ENCODE peak calls at places on chromosome 21, in seven cellular contexts. One of them, this sample, is unnamed.

GRCh38 chr21:36513430-36513829 is 33.5 kb upstream of the CLDN14 start:
- DNase-seq in T1000: no peak
- DNase-seq in endodermal cell: no peak
- DNase-seq in MM.1S: no peak
- DNase-seq in stimulated activated CD4-positive, alpha-beta T cell treated with anti-CD3 and anti-CD28 coated beads, Interleukin-4, amount 100 ng/mL, for 24 hours: no peak
- DNase-seq in KBM-7: no peak
- DNase-seq in endothelial cell: no peak
- DNase-seq in this sample: no peak

GRCh38 chr21:43884861-43885370 is 19.9 kb downstream of the AGPAT3 start:
- DNase-seq in T1000: no peak
- DNase-seq in endodermal cell: no peak
- DNase-seq in MM.1S: no peak
- DNase-seq in stimulated activated CD4-positive, alpha-beta T cell treated with anti-CD3 and anti-CD28 coated beads, Interleukin-4, amount 100 ng/mL, for 24 hours: no peak
- DNase-seq in KBM-7: no peak
- DNase-seq in endothelial cell: no peak
- DNase-seq in this sample: no peak

GRCh38 chr21:41776778-41777177 is 9.9 kb upstream of the RIPK4 start:
- DNase-seq in T1000: no peak
- DNase-seq in endodermal cell: no peak
- DNase-seq in MM.1S: no peak
- DNase-seq in stimulated activated CD4-positive, alpha-beta T cell treated with anti-CD3 and anti-CD28 coated beads, Interleukin-4, amount 100 ng/mL, for 24 hours: no peak
- DNase-seq in KBM-7: no peak
- DNase-seq in endothelial cell: no peak
- DNase-seq in this sample: no peak

GRCh38 chr21:33042812-33043211 is 17.1 kb downstream of the OLIG2 start:
- DNase-seq in T1000: no peak
- DNase-seq in endodermal cell: no peak
- DNase-seq in MM.1S: no peak
- DNase-seq in stimulated activated CD4-positive, alpha-beta T cell treated with anti-CD3 and anti-CD28 coated beads, Interleukin-4, amount 100 ng/mL, for 24 hours: no peak
- DNase-seq in KBM-7: no peak
- DNase-seq in endothelial cell: no peak
- DNase-seq in this sample: no peak

GRCh38 chr21:41054206-41054605 is 113.8 kb upstream of the BACE2 start:
- DNase-seq in T1000: no peak
- DNase-seq in endodermal cell: no peak
- DNase-seq in MM.1S: no peak
- DNase-seq in stimulated activated CD4-positive, alpha-beta T cell treated with anti-CD3 and anti-CD28 coated beads, Interleukin-4, amount 100 ng/mL, for 24 hours: no peak
- DNase-seq in KBM-7: no peak
- DNase-seq in endothelial cell: no peak
- DNase-seq in this sample: no peak

GRCh38 chr21:34965200-34966174 is 83.6 kb downstream of the RUNX1 start:
- DNase-seq in T1000: peak
- DNase-seq in endodermal cell: no peak
- DNase-seq in MM.1S: no peak
- DNase-seq in stimulated activated CD4-positive, alpha-beta T cell treated with anti-CD3 and anti-CD28 coated beads, Interleukin-4, amount 100 ng/mL, for 24 hours: no peak
- DNase-seq in KBM-7: no peak
- DNase-seq in endothelial cell: no peak
- DNase-seq in this sample: peak

GRCh38 chr21:45410865-45411809 is 6.2 kb downstream of the COL18A1 start:
- DNase-seq in T1000: no peak
- DNase-seq in endodermal cell: peak
- DNase-seq in MM.1S: no peak
- DNase-seq in stimulated activated CD4-positive, alpha-beta T cell treated with anti-CD3 and anti-CD28 coated beads, Interleukin-4, amount 100 ng/mL, for 24 hours: no peak
- DNase-seq in KBM-7: no peak
- DNase-seq in endothelial cell: no peak
- DNase-seq in this sample: no peak

GRCh38 chr21:29342394-29342957 is 43.8 kb downstream of the BACH1 start:
- DNase-seq in T1000: peak
- DNase-seq in endodermal cell: no peak
- DNase-seq in MM.1S: no peak
- DNase-seq in stimulated activated CD4-positive, alpha-beta T cell treated with anti-CD3 and anti-CD28 coated beads, Interleukin-4, amount 100 ng/mL, for 24 hours: peak
- DNase-seq in KBM-7: no peak
- DNase-seq in endothelial cell: no peak
- DNase-seq in this sample: peak

GRCh38 chr21:33230518-33231324 is 983 bp downstream of the IFNAR2 start:
- DNase-seq in T1000: peak
- DNase-seq in endodermal cell: peak
- DNase-seq in MM.1S: peak
- DNase-seq in stimulated activated CD4-positive, alpha-beta T cell treated with anti-CD3 and anti-CD28 coated beads, Interleukin-4, amount 100 ng/mL, for 24 hours: peak
- DNase-seq in KBM-7: peak
- DNase-seq in endothelial cell: peak
- DNase-seq in this sample: no peak

GRCh38 chr21:19855522-19855921 is 1142.7 kb upstream of the NCAM2 start:
- DNase-seq in T1000: no peak
- DNase-seq in endodermal cell: no peak
- DNase-seq in MM.1S: no peak
- DNase-seq in stimulated activated CD4-positive, alpha-beta T cell treated with anti-CD3 and anti-CD28 coated beads, Interleukin-4, amount 100 ng/mL, for 24 hours: no peak
- DNase-seq in KBM-7: no peak
- DNase-seq in endothelial cell: no peak
- DNase-seq in this sample: no peak

GRCh38 chr21:23111070-23111605 is 2112.9 kb downstream of the NCAM2 start:
- DNase-seq in T1000: no peak
- DNase-seq in endodermal cell: no peak
- DNase-seq in MM.1S: no peak
- DNase-seq in stimulated activated CD4-positive, alpha-beta T cell treated with anti-CD3 and anti-CD28 coated beads, Interleukin-4, amount 100 ng/mL, for 24 hours: no peak
- DNase-seq in KBM-7: no peak
- DNase-seq in endothelial cell: no peak
- DNase-seq in this sample: no peak

GRCh38 chr21:44710756-44711326 is 531 bp downstream of the TSPEAR start:
- DNase-seq in T1000: no peak
- DNase-seq in endodermal cell: peak
- DNase-seq in MM.1S: no peak
- DNase-seq in stimulated activated CD4-positive, alpha-beta T cell treated with anti-CD3 and anti-CD28 coated beads, Interleukin-4, amount 100 ng/mL, for 24 hours: no peak
- DNase-seq in KBM-7: no peak
- DNase-seq in endothelial cell: no peak
- DNase-seq in this sample: no peak

GRCh38 chr21:26445440-26445839 is 127.6 kb downstream of the CYYR1 start:
- DNase-seq in T1000: no peak
- DNase-seq in endodermal cell: no peak
- DNase-seq in MM.1S: no peak
- DNase-seq in stimulated activated CD4-positive, alpha-beta T cell treated with anti-CD3 and anti-CD28 coated beads, Interleukin-4, amount 100 ng/mL, for 24 hours: no peak
- DNase-seq in KBM-7: no peak
- DNase-seq in endothelial cell: no peak
- DNase-seq in this sample: no peak

GRCh38 chr21:9837946-9838801 is 683.2 kb upstream of the TPTE start:
- DNase-seq in T1000: no peak
- DNase-seq in endodermal cell: no peak
- DNase-seq in MM.1S: no peak
- DNase-seq in stimulated activated CD4-positive, alpha-beta T cell treated with anti-CD3 and anti-CD28 coated beads, Interleukin-4, amount 100 ng/mL, for 24 hours: no peak
- DNase-seq in KBM-7: no peak
- DNase-seq in endothelial cell: no peak
- DNase-seq in this sample: no peak

GRCh38 chr21:18070392-18070791 is 174.2 kb upstream of the CHODL start:
- DNase-seq in T1000: no peak
- DNase-seq in endodermal cell: no peak
- DNase-seq in MM.1S: no peak
- DNase-seq in stimulated activated CD4-positive, alpha-beta T cell treated with anti-CD3 and anti-CD28 coated beads, Interleukin-4, amount 100 ng/mL, for 24 hours: no peak
- DNase-seq in KBM-7: no peak
- DNase-seq in endothelial cell: no peak
- DNase-seq in this sample: no peak

GRCh38 chr21:18174370-18174769 is 70.3 kb upstream of the CHODL start:
- DNase-seq in T1000: no peak
- DNase-seq in endodermal cell: no peak
- DNase-seq in MM.1S: no peak
- DNase-seq in stimulated activated CD4-positive, alpha-beta T cell treated with anti-CD3 and anti-CD28 coated beads, Interleukin-4, amount 100 ng/mL, for 24 hours: no peak
- DNase-seq in KBM-7: no peak
- DNase-seq in endothelial cell: no peak
- DNase-seq in this sample: no peak

GRCh38 chr21:42063578-42064521 is 7.3 kb upstream of the UMODL1 start:
- DNase-seq in T1000: no peak
- DNase-seq in endodermal cell: no peak
- DNase-seq in MM.1S: peak
- DNase-seq in stimulated activated CD4-positive, alpha-beta T cell treated with anti-CD3 and anti-CD28 coated beads, Interleukin-4, amount 100 ng/mL, for 24 hours: peak
- DNase-seq in KBM-7: peak
- DNase-seq in endothelial cell: no peak
- DNase-seq in this sample: no peak

GRCh38 chr21:26185021-26185420 is 14.5 kb upstream of the APP start:
- DNase-seq in T1000: no peak
- DNase-seq in endodermal cell: no peak
- DNase-seq in MM.1S: no peak
- DNase-seq in stimulated activated CD4-positive, alpha-beta T cell treated with anti-CD3 and anti-CD28 coated beads, Interleukin-4, amount 100 ng/mL, for 24 hours: no peak
- DNase-seq in KBM-7: no peak
- DNase-seq in endothelial cell: no peak
- DNase-seq in this sample: no peak

GRCh38 chr21:46110499-46111192 is 12.7 kb downstream of the COL6A2 start:
- DNase-seq in T1000: no peak
- DNase-seq in endodermal cell: peak
- DNase-seq in MM.1S: no peak
- DNase-seq in stimulated activated CD4-positive, alpha-beta T cell treated with anti-CD3 and anti-CD28 coated beads, Interleukin-4, amount 100 ng/mL, for 24 hours: no peak
- DNase-seq in KBM-7: no peak
- DNase-seq in endothelial cell: peak
- DNase-seq in this sample: peak

GRCh38 chr21:39182484-39183271 is 573 bp downstream of the PSMG1 start:
- DNase-seq in T1000: no peak
- DNase-seq in endodermal cell: no peak
- DNase-seq in MM.1S: peak
- DNase-seq in stimulated activated CD4-positive, alpha-beta T cell treated with anti-CD3 and anti-CD28 coated beads, Interleukin-4, amount 100 ng/mL, for 24 hours: no peak
- DNase-seq in KBM-7: peak
- DNase-seq in endothelial cell: peak
- DNase-seq in this sample: no peak

GRCh38 chr21:42988234-42988965 is 14.0 kb downstream of the PKNOX1 start:
- DNase-seq in T1000: no peak
- DNase-seq in endodermal cell: no peak
- DNase-seq in MM.1S: no peak
- DNase-seq in stimulated activated CD4-positive, alpha-beta T cell treated with anti-CD3 and anti-CD28 coated beads, Interleukin-4, amount 100 ng/mL, for 24 hours: no peak
- DNase-seq in KBM-7: no peak
- DNase-seq in endothelial cell: no peak
- DNase-seq in this sample: no peak

GRCh38 chr21:39087238-39087975 is 95.8 kb downstream of the PSMG1 start:
- DNase-seq in T1000: no peak
- DNase-seq in endodermal cell: no peak
- DNase-seq in MM.1S: no peak
- DNase-seq in stimulated activated CD4-positive, alpha-beta T cell treated with anti-CD3 and anti-CD28 coated beads, Interleukin-4, amount 100 ng/mL, for 24 hours: no peak
- DNase-seq in KBM-7: no peak
- DNase-seq in endothelial cell: no peak
- DNase-seq in this sample: no peak

GRCh38 chr21:35713914-35714313 is 346.4 kb downstream of the SETD4 start:
- DNase-seq in T1000: no peak
- DNase-seq in endodermal cell: no peak
- DNase-seq in MM.1S: no peak
- DNase-seq in stimulated activated CD4-positive, alpha-beta T cell treated with anti-CD3 and anti-CD28 coated beads, Interleukin-4, amount 100 ng/mL, for 24 hours: no peak
- DNase-seq in KBM-7: no peak
- DNase-seq in endothelial cell: no peak
- DNase-seq in this sample: no peak

GRCh38 chr21:42257091-42257760 is 38.3 kb downstream of the ABCG1 start:
- DNase-seq in T1000: no peak
- DNase-seq in endodermal cell: no peak
- DNase-seq in MM.1S: no peak
- DNase-seq in stimulated activated CD4-positive, alpha-beta T cell treated with anti-CD3 and anti-CD28 coated beads, Interleukin-4, amount 100 ng/mL, for 24 hours: no peak
- DNase-seq in KBM-7: no peak
- DNase-seq in endothelial cell: no peak
- DNase-seq in this sample: no peak

GRCh38 chr21:17848228-17848627 is 29.1 kb upstream of the C21orf91 start:
- DNase-seq in T1000: peak
- DNase-seq in endodermal cell: no peak
- DNase-seq in MM.1S: no peak
- DNase-seq in stimulated activated CD4-positive, alpha-beta T cell treated with anti-CD3 and anti-CD28 coated beads, Interleukin-4, amount 100 ng/mL, for 24 hours: no peak
- DNase-seq in KBM-7: no peak
- DNase-seq in endothelial cell: no peak
- DNase-seq in this sample: no peak

GRCh38 chr21:34690041-34690792 is 21.4 kb downstream of the CLIC6 start:
- DNase-seq in T1000: no peak
- DNase-seq in endodermal cell: peak
- DNase-seq in MM.1S: no peak
- DNase-seq in stimulated activated CD4-positive, alpha-beta T cell treated with anti-CD3 and anti-CD28 coated beads, Interleukin-4, amount 100 ng/mL, for 24 hours: no peak
- DNase-seq in KBM-7: no peak
- DNase-seq in endothelial cell: no peak
- DNase-seq in this sample: no peak

GRCh38 chr21:45820171-45821091 is 161.1 kb upstream of the COL6A1 start:
- DNase-seq in T1000: peak
- DNase-seq in endodermal cell: peak
- DNase-seq in MM.1S: peak
- DNase-seq in stimulated activated CD4-positive, alpha-beta T cell treated with anti-CD3 and anti-CD28 coated beads, Interleukin-4, amount 100 ng/mL, for 24 hours: peak
- DNase-seq in KBM-7: peak
- DNase-seq in endothelial cell: peak
- DNase-seq in this sample: peak

GRCh38 chr21:17089121-17089520 is 423.7 kb upstream of the CXADR start:
- DNase-seq in T1000: no peak
- DNase-seq in endodermal cell: no peak
- DNase-seq in MM.1S: no peak
- DNase-seq in stimulated activated CD4-positive, alpha-beta T cell treated with anti-CD3 and anti-CD28 coated beads, Interleukin-4, amount 100 ng/mL, for 24 hours: no peak
- DNase-seq in KBM-7: no peak
- DNase-seq in endothelial cell: no peak
- DNase-seq in this sample: no peak

GRCh38 chr21:20086508-20086907 is 911.7 kb upstream of the NCAM2 start:
- DNase-seq in T1000: no peak
- DNase-seq in endodermal cell: no peak
- DNase-seq in MM.1S: no peak
- DNase-seq in stimulated activated CD4-positive, alpha-beta T cell treated with anti-CD3 and anti-CD28 coated beads, Interleukin-4, amount 100 ng/mL, for 24 hours: no peak
- DNase-seq in KBM-7: no peak
- DNase-seq in endothelial cell: no peak
- DNase-seq in this sample: no peak

GRCh38 chr21:39082656-39083376 is 100.4 kb downstream of the PSMG1 start:
- DNase-seq in T1000: no peak
- DNase-seq in endodermal cell: peak
- DNase-seq in MM.1S: peak
- DNase-seq in stimulated activated CD4-positive, alpha-beta T cell treated with anti-CD3 and anti-CD28 coated beads, Interleukin-4, amount 100 ng/mL, for 24 hours: no peak
- DNase-seq in KBM-7: no peak
- DNase-seq in endothelial cell: no peak
- DNase-seq in this sample: no peak

GRCh38 chr21:42193131-42193671 is 25.7 kb upstream of the ABCG1 start:
- DNase-seq in T1000: no peak
- DNase-seq in endodermal cell: no peak
- DNase-seq in MM.1S: no peak
- DNase-seq in stimulated activated CD4-positive, alpha-beta T cell treated with anti-CD3 and anti-CD28 coated beads, Interleukin-4, amount 100 ng/mL, for 24 hours: peak
- DNase-seq in KBM-7: no peak
- DNase-seq in endothelial cell: no peak
- DNase-seq in this sample: no peak

GRCh38 chr21:23950344-23950743 is 1656.9 kb downstream of the MRPL39 start:
- DNase-seq in T1000: no peak
- DNase-seq in endodermal cell: no peak
- DNase-seq in MM.1S: no peak
- DNase-seq in stimulated activated CD4-positive, alpha-beta T cell treated with anti-CD3 and anti-CD28 coated beads, Interleukin-4, amount 100 ng/mL, for 24 hours: no peak
- DNase-seq in KBM-7: no peak
- DNase-seq in endothelial cell: no peak
- DNase-seq in this sample: no peak

GRCh38 chr21:45176141-45176540 is 101.8 kb downstream of the ADARB1 start:
- DNase-seq in T1000: no peak
- DNase-seq in endodermal cell: no peak
- DNase-seq in MM.1S: no peak
- DNase-seq in stimulated activated CD4-positive, alpha-beta T cell treated with anti-CD3 and anti-CD28 coated beads, Interleukin-4, amount 100 ng/mL, for 24 hours: no peak
- DNase-seq in KBM-7: no peak
- DNase-seq in endothelial cell: no peak
- DNase-seq in this sample: no peak

GRCh38 chr21:26118928-26119540 is 51.5 kb downstream of the APP start:
- DNase-seq in T1000: no peak
- DNase-seq in endodermal cell: no peak
- DNase-seq in MM.1S: no peak
- DNase-seq in stimulated activated CD4-positive, alpha-beta T cell treated with anti-CD3 and anti-CD28 coated beads, Interleukin-4, amount 100 ng/mL, for 24 hours: no peak
- DNase-seq in KBM-7: no peak
- DNase-seq in endothelial cell: no peak
- DNase-seq in this sample: no peak

GRCh38 chr21:31656199-31657095 is 3.0 kb upstream of the SOD1 start:
- DNase-seq in T1000: no peak
- DNase-seq in endodermal cell: no peak
- DNase-seq in MM.1S: no peak
- DNase-seq in stimulated activated CD4-positive, alpha-beta T cell treated with anti-CD3 and anti-CD28 coated beads, Interleukin-4, amount 100 ng/mL, for 24 hours: peak
- DNase-seq in KBM-7: no peak
- DNase-seq in endothelial cell: no peak
- DNase-seq in this sample: no peak

GRCh38 chr21:42097860-42098259 is 26.7 kb downstream of the UMODL1 start:
- DNase-seq in T1000: peak
- DNase-seq in endodermal cell: no peak
- DNase-seq in MM.1S: no peak
- DNase-seq in stimulated activated CD4-positive, alpha-beta T cell treated with anti-CD3 and anti-CD28 coated beads, Interleukin-4, amount 100 ng/mL, for 24 hours: no peak
- DNase-seq in KBM-7: peak
- DNase-seq in endothelial cell: peak
- DNase-seq in this sample: peak

GRCh38 chr21:45996311-45997204 is 15.0 kb downstream of the COL6A1 start:
- DNase-seq in T1000: no peak
- DNase-seq in endodermal cell: peak
- DNase-seq in MM.1S: no peak
- DNase-seq in stimulated activated CD4-positive, alpha-beta T cell treated with anti-CD3 and anti-CD28 coated beads, Interleukin-4, amount 100 ng/mL, for 24 hours: no peak
- DNase-seq in KBM-7: no peak
- DNase-seq in endothelial cell: peak
- DNase-seq in this sample: peak

GRCh38 chr21:27802816-27803475 is 836.1 kb upstream of the ADAMTS5 start:
- DNase-seq in T1000: no peak
- DNase-seq in endodermal cell: peak
- DNase-seq in MM.1S: peak
- DNase-seq in stimulated activated CD4-positive, alpha-beta T cell treated with anti-CD3 and anti-CD28 coated beads, Interleukin-4, amount 100 ng/mL, for 24 hours: peak
- DNase-seq in KBM-7: peak
- DNase-seq in endothelial cell: peak
- DNase-seq in this sample: no peak